ENCODE peak calls at places on chromosomes 1 and 21, in nine cellular contexts. One of them, this sample, is unnamed.

GRCh38 chr1:26320896-26321295 is 3.1 kb downstream of the CD52 start:
- DNase-seq in adrenal gland: no peak
- DNase-seq in spleen: no peak
- DNase-seq in sigmoid colon: no peak
- DNase-seq in right lobe of liver: no peak
- DNase-seq in IMR-90: no peak
- DNase-seq in esophagus squamous epithelium: no peak
- DNase-seq in tibial nerve: no peak
- DNase-seq in HCT116: no peak
- DNase-seq in this sample: no peak

GRCh38 chr1:198630863-198631262 is 8.0 kb upstream of the PTPRC start:
- DNase-seq in adrenal gland: no peak
- DNase-seq in spleen: no peak
- DNase-seq in sigmoid colon: no peak
- DNase-seq in right lobe of liver: no peak
- DNase-seq in IMR-90: no peak
- DNase-seq in esophagus squamous epithelium: no peak
- DNase-seq in tibial nerve: no peak
- DNase-seq in HCT116: no peak
- DNase-seq in this sample: no peak

GRCh38 chr1:168202941-168203654 is 22.7 kb upstream of the SFT2D2 start:
- DNase-seq in adrenal gland: no peak
- DNase-seq in spleen: no peak
- DNase-seq in sigmoid colon: peak; percentile 66
- DNase-seq in right lobe of liver: no peak
- DNase-seq in IMR-90: peak; percentile 81
- DNase-seq in esophagus squamous epithelium: no peak
- DNase-seq in tibial nerve: no peak
- DNase-seq in HCT116: no peak
- DNase-seq in this sample: no peak

GRCh38 chr21:21003701-21004100 is 5.5 kb downstream of the NCAM2 start:
- DNase-seq in adrenal gland: no peak
- DNase-seq in spleen: no peak
- DNase-seq in sigmoid colon: no peak
- DNase-seq in right lobe of liver: no peak
- DNase-seq in IMR-90: peak; percentile 37
- DNase-seq in esophagus squamous epithelium: no peak
- DNase-seq in tibial nerve: no peak
- DNase-seq in HCT116: peak; percentile 6
- DNase-seq in this sample: no peak

GRCh38 chr1:220717800-220718640 is 27.9 kb downstream of the C1orf115 start:
- DNase-seq in adrenal gland: no peak
- DNase-seq in spleen: no peak
- DNase-seq in sigmoid colon: no peak
- DNase-seq in right lobe of liver: no peak
- DNase-seq in IMR-90: no peak
- DNase-seq in esophagus squamous epithelium: no peak
- DNase-seq in tibial nerve: no peak
- DNase-seq in HCT116: no peak
- DNase-seq in this sample: no peak

GRCh38 chr1:223248787-223249175 is 105.7 kb upstream of the TLR5 start:
- DNase-seq in adrenal gland: no peak
- DNase-seq in spleen: no peak
- DNase-seq in sigmoid colon: no peak
- DNase-seq in right lobe of liver: no peak
- DNase-seq in IMR-90: no peak
- DNase-seq in esophagus squamous epithelium: no peak
- DNase-seq in tibial nerve: no peak
- DNase-seq in HCT116: no peak
- DNase-seq in this sample: no peak

GRCh38 chr1:209937996-209938959 is at the start of gene SYT14:
- DNase-seq in adrenal gland: peak; percentile 78
- DNase-seq in spleen: no peak
- DNase-seq in sigmoid colon: no peak
- DNase-seq in right lobe of liver: no peak
- DNase-seq in IMR-90: peak; percentile 25
- DNase-seq in esophagus squamous epithelium: no peak
- DNase-seq in tibial nerve: no peak
- DNase-seq in HCT116: no peak
- DNase-seq in this sample: no peak

GRCh38 chr1:158400901-158401300 is 1.6 kb upstream of the OR10T2 start:
- DNase-seq in adrenal gland: no peak
- DNase-seq in spleen: no peak
- DNase-seq in sigmoid colon: no peak
- DNase-seq in right lobe of liver: no peak
- DNase-seq in IMR-90: no peak
- DNase-seq in esophagus squamous epithelium: no peak
- DNase-seq in tibial nerve: no peak
- DNase-seq in HCT116: no peak
- DNase-seq in this sample: no peak

GRCh38 chr1:213111502-213111901 is 60.5 kb downstream of the RPS6KC1 start:
- DNase-seq in adrenal gland: no peak
- DNase-seq in spleen: no peak
- DNase-seq in sigmoid colon: no peak
- DNase-seq in right lobe of liver: no peak
- DNase-seq in IMR-90: no peak
- DNase-seq in esophagus squamous epithelium: no peak
- DNase-seq in tibial nerve: no peak
- DNase-seq in HCT116: no peak
- DNase-seq in this sample: no peak

GRCh38 chr1:225735252-225736149 is 42.1 kb upstream of the SRP9 start:
- DNase-seq in adrenal gland: peak; percentile 93
- DNase-seq in spleen: no peak
- DNase-seq in sigmoid colon: peak; percentile 84
- DNase-seq in right lobe of liver: peak; percentile 62
- DNase-seq in IMR-90: peak; percentile 98
- DNase-seq in esophagus squamous epithelium: no peak
- DNase-seq in tibial nerve: peak; percentile 50
- DNase-seq in HCT116: no peak
- DNase-seq in this sample: peak; percentile 34

GRCh38 chr1:234321211-234321610 is 52.0 kb upstream of the COA6 start:
- DNase-seq in adrenal gland: no peak
- DNase-seq in spleen: no peak
- DNase-seq in sigmoid colon: no peak
- DNase-seq in right lobe of liver: no peak
- DNase-seq in IMR-90: no peak
- DNase-seq in esophagus squamous epithelium: no peak
- DNase-seq in tibial nerve: no peak
- DNase-seq in HCT116: no peak
- DNase-seq in this sample: no peak
- H3K27me3 ChIP-seq in adrenal gland: no peaks in the 10 kb centered on the region
- H3K27me3 ChIP-seq in spleen: peaks cover 35% of the 10 kb centered on the region
- H3K27me3 ChIP-seq in sigmoid colon: no peaks in the 10 kb centered on the region
- H3K27me3 ChIP-seq in right lobe of liver: no peaks in the 10 kb centered on the region
- H3K27me3 ChIP-seq in IMR-90: peaks cover 4% of the 10 kb centered on the region
- H3K27me3 ChIP-seq in esophagus squamous epithelium: no peaks in the 10 kb centered on the region
- H3K27me3 ChIP-seq in tibial nerve: no peaks in the 10 kb centered on the region
- H3K27me3 ChIP-seq in HCT116: no peaks in the 10 kb centered on the region
- H3K27me3 ChIP-seq in this sample: peaks cover 28% of the 10 kb centered on the region

DNA sequence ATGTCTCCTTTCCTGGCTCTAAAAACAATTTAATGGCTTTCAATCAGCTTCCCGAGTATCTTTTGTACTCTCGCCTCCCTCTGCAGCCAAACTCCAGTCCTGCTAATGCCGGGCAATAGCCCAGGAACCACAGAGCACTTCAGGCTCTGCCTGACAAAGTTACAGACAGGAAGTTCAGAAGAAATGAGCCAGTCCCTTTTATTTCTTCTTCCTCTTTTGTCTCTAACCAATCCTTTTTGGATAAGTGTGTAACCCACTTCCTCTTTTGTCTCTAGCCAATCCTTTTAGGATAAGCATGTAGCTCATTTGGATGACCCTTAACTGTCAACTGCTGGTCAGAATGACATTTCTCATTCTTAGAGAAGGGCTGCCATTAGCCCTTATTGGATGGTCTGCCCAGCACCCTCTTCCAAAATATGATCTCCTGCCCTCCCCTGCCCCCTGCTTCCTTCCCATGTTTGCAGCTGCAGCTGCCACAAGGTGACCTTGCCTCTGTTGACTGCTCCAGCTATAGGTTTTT is 6.4 kb upstream of the DOP1B start:
- DNase-seq in adrenal gland: no peak
- DNase-seq in spleen: no peak
- DNase-seq in sigmoid colon: peak; percentile 84
- DNase-seq in right lobe of liver: peak; percentile 31
- DNase-seq in IMR-90: peak; percentile 54
- DNase-seq in esophagus squamous epithelium: no peak
- DNase-seq in tibial nerve: no peak
- DNase-seq in HCT116: no peak
- DNase-seq in this sample: no peak
- TF ChIP-seq POLR2A in adrenal gland: no peak
- TF ChIP-seq POLR2A in spleen: no peak
- TF ChIP-seq POLR2A in sigmoid colon: no peak
- TF ChIP-seq POLR2A in right lobe of liver: no peak
- TF ChIP-seq POLR2A in IMR-90: no peak
- TF ChIP-seq POLR2A in esophagus squamous epithelium: no peak
- TF ChIP-seq POLR2A in tibial nerve: no peak
- TF ChIP-seq POLR2A in HCT116: no peak
- TF ChIP-seq POLR2A in this sample: peak; percentile 24

DNA sequence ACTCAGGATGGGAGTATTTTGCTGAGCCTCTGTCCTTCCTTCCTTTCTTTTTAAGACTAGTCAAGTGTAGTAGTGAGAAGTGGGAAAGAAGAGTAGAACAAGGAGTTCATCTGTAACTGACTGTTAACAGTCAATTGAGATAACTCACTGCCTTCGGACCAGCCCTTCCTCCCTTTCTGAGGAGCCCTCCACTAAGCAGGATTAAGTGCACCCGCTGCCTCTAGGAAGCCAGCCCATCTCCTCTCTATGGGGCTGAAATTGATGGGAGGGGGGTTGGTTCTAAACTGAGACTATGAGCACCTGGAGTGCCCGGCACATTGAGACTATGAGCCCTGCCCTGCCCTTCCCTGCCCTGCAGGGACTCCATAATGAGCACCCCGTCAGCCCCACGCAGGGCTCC is 72.7 kb upstream of the TINAGL1 start:
- DNase-seq in adrenal gland: no peak
- DNase-seq in spleen: no peak
- DNase-seq in sigmoid colon: no peak
- DNase-seq in right lobe of liver: no peak
- DNase-seq in IMR-90: no peak
- DNase-seq in esophagus squamous epithelium: no peak
- DNase-seq in tibial nerve: no peak
- DNase-seq in HCT116: no peak
- DNase-seq in this sample: no peak
- H3K4me3 ChIP-seq in adrenal gland: no peak overlapping the region
- H3K4me3 ChIP-seq in spleen: no peak overlapping the region
- H3K4me3 ChIP-seq in sigmoid colon: no peak overlapping the region
- H3K4me3 ChIP-seq in right lobe of liver: no peak overlapping the region
- H3K4me3 ChIP-seq in IMR-90: no peak overlapping the region
- H3K4me3 ChIP-seq in esophagus squamous epithelium: no peak overlapping the region
- H3K4me3 ChIP-seq in tibial nerve: no peak overlapping the region
- H3K4me3 ChIP-seq in HCT116: no peak overlapping the region
- H3K4me3 ChIP-seq in this sample: no peak overlapping the region

DNA sequence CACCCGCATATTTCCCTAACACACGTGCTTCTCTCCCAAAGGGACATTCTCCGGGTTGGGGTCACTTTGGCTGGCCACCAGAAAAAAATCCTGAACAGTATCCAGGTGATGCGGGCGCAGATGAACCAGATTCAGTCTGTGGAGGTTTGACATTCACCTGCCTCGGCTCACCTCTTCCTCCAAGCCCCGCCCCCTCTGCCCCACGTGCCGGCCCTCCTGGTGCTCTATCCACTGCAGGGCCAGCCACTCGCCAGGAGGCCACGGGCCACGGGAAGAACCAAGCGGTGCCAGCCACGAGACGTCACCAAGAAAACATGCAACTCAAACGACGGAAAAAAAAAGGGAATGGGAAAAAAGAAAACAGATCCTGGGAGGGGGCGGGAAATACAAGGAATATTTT is 59.2 kb downstream of the LACTBL1 start:
- DNase-seq in adrenal gland: no peak
- DNase-seq in spleen: no peak
- DNase-seq in sigmoid colon: no peak
- DNase-seq in right lobe of liver: no peak
- DNase-seq in IMR-90: no peak
- DNase-seq in esophagus squamous epithelium: no peak
- DNase-seq in tibial nerve: no peak
- DNase-seq in HCT116: no peak
- DNase-seq in this sample: no peak
- H3K27me3 ChIP-seq in adrenal gland: no peaks in the 10 kb centered on the region
- H3K27me3 ChIP-seq in spleen: peaks cover 10% of the 10 kb centered on the region
- H3K27me3 ChIP-seq in sigmoid colon: no peaks in the 10 kb centered on the region
- H3K27me3 ChIP-seq in right lobe of liver: no peaks in the 10 kb centered on the region
- H3K27me3 ChIP-seq in IMR-90: no peaks in the 10 kb centered on the region
- H3K27me3 ChIP-seq in esophagus squamous epithelium: no peaks in the 10 kb centered on the region
- H3K27me3 ChIP-seq in tibial nerve: no peaks in the 10 kb centered on the region
- H3K27me3 ChIP-seq in HCT116: no peaks in the 10 kb centered on the region
- H3K27me3 ChIP-seq in this sample: no peaks in the 10 kb centered on the region